ENCODE peak calls at places on chromosomes 12 and 14, in seven cellular contexts. H is sigmoid colon, D is Peyer's patch, X is body of pancreas, G is heart left ventricle, B is stomach, P is transverse colon. V is an unnamed sample.

GRCh38 chr12:94710933-94711332 is 60.6 kb upstream of the TMCC3 start:
- DNase-seq in H (no peak), D (peak; percentile 59), X (no peak), G (no peak), B (no peak), P (peak; percentile 50), V (peak; percentile 63)

GRCh38 chr12:48668996-48669395 is 13.0 kb downstream of the KANSL2 start:
- DNase-seq in H (no peak), D (no peak), X (no peak), G (no peak), B (no peak), P (no peak), V (no peak)

GRCh38 chr12:66087365-66087943 is 43.1 kb downstream of the LLPH start:
- DNase-seq in H (peak; percentile 71), D (peak; percentile 29), X (peak; percentile 68), G (peak; percentile 50), B (peak; percentile 60), P (peak; percentile 62), V (peak; percentile 84)

GRCh38 chr12:125287155-125287847 is 222.1 kb downstream of the AACS start:
- DNase-seq in H (no peak), D (no peak), X (no peak), G (no peak), B (no peak), P (no peak), V (no peak)

GRCh38 chr12:319116-319515 is 56.5 kb upstream of the SLC6A13 start:
- DNase-seq in H (no peak), D (no peak), X (no peak), G (no peak), B (no peak), P (no peak), V (no peak)

GRCh38 chr14:89221109-89221508 is 195.9 kb downstream of the FOXN3 start:
- DNase-seq in H (no peak), D (no peak), X (no peak), G (no peak), B (no peak), P (no peak), V (no peak)

GRCh38 chr14:100052819-100053218 is 12.4 kb upstream of the EVL start:
- DNase-seq in H (no peak), D (no peak), X (no peak), G (no peak), B (no peak), P (no peak), V (no peak)

GRCh38 chr12:26017484-26018211 is 59.2 kb downstream of the RASSF8 start:
- DNase-seq in H (peak; percentile 64), D (no peak), X (peak; percentile 22), G (no peak), B (no peak), P (no peak), V (peak; percentile 32)

GRCh38 chr14:101235042-101235871 is 326.0 kb upstream of the DIO3 start:
- DNase-seq in H (peak; percentile 79), D (no peak), X (peak; percentile 71), G (peak; percentile 33), B (peak; percentile 47), P (peak; percentile 65), V (peak; percentile 64)

GRCh38 chr14:104680806-104681688 is 8.4 kb upstream of the INF2 start:
- DNase-seq in H (peak; percentile 89), D (peak; percentile 83), X (peak; percentile 77), G (no peak), B (peak; percentile 87), P (peak; percentile 77), V (peak; percentile 59)

GRCh38 chr14:104677506-104678332 is 11.7 kb upstream of the INF2 start:
- DNase-seq in H (peak; percentile 89), D (peak; percentile 74), X (peak; percentile 45), G (peak; percentile 86), B (peak; percentile 69), P (peak; percentile 73), V (peak; percentile 85)

GRCh38 chr14:104680056-104680805 is 9.2 kb upstream of the INF2 start:
- DNase-seq in H (peak; percentile 79), D (no peak), X (peak; percentile 40), G (no peak), B (peak; percentile 77), P (peak; percentile 54), V (no peak)

GRCh38 chr14:104678346-104678745 is 11.1 kb upstream of the INF2 start:
- DNase-seq in H (peak; percentile 74), D (peak; percentile 22), X (peak; percentile 14), G (no peak), B (no peak), P (no peak), V (no peak)

GRCh38 chr14:104678901-104679705 is 10.3 kb upstream of the INF2 start:
- DNase-seq in H (peak; percentile 65), D (no peak), X (peak; percentile 12), G (no peak), B (no peak), P (no peak), V (no peak)
- H3K4me3 ChIP-seq in H (no peak overlapping the region), D (no peak overlapping the region), X (no peak overlapping the region), G (peak overlapping the region; percentile 63), B (no peak overlapping the region), P (no peak overlapping the region), V (no peak overlapping the region)

GRCh38 chr14:70354204-70354603 is 5.3 kb downstream of the COX16 start:
- DNase-seq in H (no peak), D (no peak), X (no peak), G (no peak), B (no peak), P (no peak), V (no peak)
- H3K27ac ChIP-seq in H (no peak overlapping the region), D (no peak overlapping the region), X (no peak overlapping the region), G (no peak overlapping the region), B (no peak overlapping the region), P (no peak overlapping the region), V (no peak overlapping the region)

DNA sequence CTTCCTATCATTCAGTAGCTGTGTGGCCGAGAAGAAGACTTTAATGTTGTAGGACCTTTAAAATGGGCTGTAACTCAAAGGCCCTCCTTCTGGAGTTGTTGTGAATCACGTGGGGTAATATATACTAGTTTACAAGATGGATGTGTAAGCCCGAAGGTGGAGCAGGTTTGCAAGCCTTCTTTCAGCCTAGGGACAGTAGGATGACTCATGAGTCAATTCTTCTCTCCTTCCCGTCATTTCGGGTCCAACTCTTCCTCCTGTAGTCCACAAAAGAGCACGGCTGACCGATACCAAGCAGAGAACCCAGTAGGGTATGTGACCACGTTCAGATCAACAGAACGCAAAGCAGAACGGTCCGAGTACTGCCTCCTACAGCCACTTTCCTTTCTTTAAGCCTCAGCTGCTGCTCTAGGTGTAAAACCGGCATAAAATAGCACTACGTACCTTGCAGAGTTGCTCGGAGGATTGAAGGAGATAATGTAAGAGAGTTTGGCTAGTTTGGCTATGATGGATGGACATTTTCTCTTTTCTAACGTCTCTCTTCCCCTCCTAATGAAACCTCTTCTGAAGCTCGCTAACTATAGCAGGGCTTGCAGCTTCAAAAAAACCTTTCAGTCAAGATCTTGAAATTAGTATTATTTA is 1.3 kb upstream of the RASSF3 start:
- DNase-seq in H (no peak), D (peak; percentile 52), X (no peak), G (no peak), B (no peak), P (peak; percentile 67), V (peak; percentile 26)
- TF ChIP-seq POLR2A in H (no peak), D (peak; percentile 20), X (no peak), G (no peak), B (no peak), P (peak; percentile 74), V (no peak)

DNA sequence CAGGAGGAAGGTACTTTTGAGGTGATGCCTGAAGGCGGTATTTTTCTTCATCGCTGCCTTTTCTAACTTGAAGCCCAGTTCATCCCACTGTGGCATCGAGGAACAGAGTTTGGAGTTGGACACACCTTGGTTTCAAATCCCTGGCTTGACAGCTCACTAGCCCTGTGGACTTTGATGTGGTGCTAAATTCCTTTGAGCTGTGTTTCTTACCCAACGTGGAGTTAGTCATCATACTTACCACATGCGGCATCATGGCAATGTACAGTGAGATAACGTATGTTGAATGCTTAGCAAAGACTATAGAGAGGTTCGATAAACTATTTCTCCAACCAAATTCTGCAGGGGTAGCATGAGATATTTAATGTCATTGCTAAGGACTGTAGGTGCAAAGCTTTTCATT is 3.4 kb downstream of the PLEKHG3 start:
- DNase-seq in H (peak; percentile 38), D (no peak), X (no peak), G (no peak), B (no peak), P (peak; percentile 53), V (no peak)
- H3K4me3 ChIP-seq in H (no peak overlapping the region), D (no peak overlapping the region), X (no peak overlapping the region), G (peak overlapping the region; percentile 27), B (no peak overlapping the region), P (no peak overlapping the region), V (no peak overlapping the region)

GRCh38 chr14:75431827-75432226 is 4.0 kb downstream of the JDP2 start:
- DNase-seq in H (no peak), D (no peak), X (no peak), G (no peak), B (no peak), P (no peak), V (no peak)
- H3K27ac ChIP-seq in H (no peak overlapping the region), D (peak overlapping the region; percentile 87), X (no peak overlapping the region), G (no peak overlapping the region), B (no peak overlapping the region), P (peak overlapping the region; percentile 91), V (no peak overlapping the region)

DNA sequence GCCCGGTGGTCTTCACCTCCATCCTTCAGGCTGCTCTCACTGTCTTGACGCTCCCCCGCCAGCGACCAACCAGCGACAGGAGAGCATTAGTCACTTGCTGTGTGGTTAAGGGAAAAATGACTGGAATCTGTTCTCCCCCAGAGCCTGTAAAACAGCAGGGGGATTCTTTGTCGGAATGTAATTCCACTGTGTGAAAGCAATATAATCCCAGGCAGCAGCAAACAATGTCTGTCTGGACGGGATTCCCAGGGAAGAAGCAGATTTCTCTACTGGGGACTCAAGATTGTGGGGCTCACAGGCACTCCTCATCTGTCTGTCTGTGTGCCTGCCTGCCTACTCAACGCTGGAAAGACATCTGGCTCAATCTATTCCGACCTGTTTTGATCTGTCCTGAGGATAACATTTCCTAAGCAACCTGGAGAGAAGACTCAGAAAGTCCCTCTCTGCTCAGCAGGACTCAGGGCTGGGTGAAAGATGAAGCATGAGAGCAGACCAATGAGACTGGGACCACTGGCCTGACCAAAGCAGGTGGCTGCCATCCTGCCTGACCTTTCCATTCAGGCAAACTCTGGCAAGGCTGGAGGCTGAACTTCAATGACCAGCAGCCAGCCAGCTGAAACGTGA is 54.6 kb downstream of the NUAK1 start:
- DNase-seq in H (no peak), D (no peak), X (no peak), G (no peak), B (no peak), P (no peak), V (no peak)
- TF ChIP-seq POLR2A in H (no peak), D (no peak), X (no peak), G (no peak), B (no peak), P (no peak), V (no peak)

DNA sequence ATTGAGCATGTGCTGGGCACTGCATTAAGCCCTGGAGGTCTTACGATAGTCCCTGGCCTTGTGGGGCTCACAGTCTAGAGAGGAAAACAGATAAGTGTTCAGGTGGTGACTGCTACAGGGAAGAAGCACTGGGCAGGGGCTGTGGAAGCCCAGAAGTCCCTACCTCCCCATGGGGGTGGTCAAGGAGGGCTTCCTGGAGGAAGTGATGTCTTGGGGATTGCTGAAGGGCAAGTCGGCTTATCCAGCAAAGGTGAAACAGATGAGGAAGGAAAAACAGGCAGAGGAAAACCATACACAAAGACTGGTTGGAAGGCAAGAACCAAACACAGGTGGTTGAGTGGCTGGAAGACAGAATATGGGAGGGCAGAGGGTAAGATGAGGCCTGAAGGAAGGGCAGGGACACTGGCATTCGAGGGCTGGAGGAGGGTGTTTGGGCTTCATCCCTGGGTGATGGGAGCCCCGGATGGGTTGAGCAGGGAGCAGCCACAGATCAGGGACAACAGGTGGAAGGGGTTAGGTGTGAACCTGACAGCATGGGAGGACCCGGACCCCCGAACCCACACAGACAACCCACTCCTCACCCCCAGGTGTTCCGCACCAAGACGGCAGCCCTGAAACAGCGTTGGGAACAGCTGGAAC is 2.8 kb downstream of the CFAP73 start:
- DNase-seq in H (no peak), D (no peak), X (no peak), G (no peak), B (no peak), P (no peak), V (no peak)
- H3K4me3 ChIP-seq in H (peak overlapping the region; percentile 25), D (peak overlapping the region; percentile 55), X (no peak overlapping the region), G (no peak overlapping the region), B (peak overlapping the region; percentile 38), P (no peak overlapping the region), V (no peak overlapping the region)